ENCODE peak calls at places on chromosomes 12 and 14, in ten cellular contexts. H is ascending aorta, M is cardiac fibroblast, E is ovary, L is HFF-Myc, Y is esophagus squamous epithelium, U is psoas muscle, R is lower leg skin, Z is astrocyte, F is HepG2. K is an unnamed sample.

GRCh38 chr12:116592731-116593130 is 33.5 kb downstream of the MAP1LC3B2 start:
- DNase-seq in H (no peak), M (peak), E (no peak), L (no peak), Y (no peak), U (no peak), R (peak), Z (no peak), F (no peak), K (no peak)

GRCh38 chr12:113273053-113273725 is 51.9 kb downstream of the TPCN1 start:
- DNase-seq in H (no peak), M (peak), E (no peak), L (no peak), Y (no peak), U (peak), R (no peak), Z (peak), F (no peak), K (no peak)

GRCh38 chr14:100080206-100080605 is 15.0 kb downstream of the EVL start:
- DNase-seq in H (no peak), M (no peak), E (no peak), L (no peak), Y (no peak), U (no peak), R (no peak), Z (no peak), F (no peak), K (no peak)

GRCh38 chr12:27901959-27902358 is 70.6 kb downstream of the PTHLH start:
- DNase-seq in H (no peak), M (peak), E (no peak), L (no peak), Y (no peak), U (no peak), R (no peak), Z (peak), F (no peak), K (no peak)

GRCh38 chr12:69985656-69986055 is 160.6 kb downstream of the MYRFL start:
- DNase-seq in H (no peak), M (no peak), E (no peak), L (no peak), Y (no peak), U (no peak), R (no peak), Z (no peak), F (peak), K (no peak)

GRCh38 chr12:5262450-5262849 is 169.5 kb upstream of the NTF3 start:
- DNase-seq in H (no peak), M (no peak), E (no peak), L (no peak), Y (no peak), U (no peak), R (peak), Z (peak), F (no peak), K (no peak)

GRCh38 chr12:25972783-25973182 is 14.3 kb downstream of the RASSF8 start:
- DNase-seq in H (no peak), M (peak), E (no peak), L (no peak), Y (no peak), U (no peak), R (no peak), Z (peak), F (no peak), K (no peak)

GRCh38 chr12:95736631-95737030 is 53.9 kb downstream of the NTN4 start:
- DNase-seq in H (no peak), M (no peak), E (no peak), L (no peak), Y (no peak), U (no peak), R (no peak), Z (no peak), F (no peak), K (no peak)

GRCh38 chr12:124804011-124804621 is 59.5 kb downstream of the SCARB1 start:
- DNase-seq in H (no peak), M (peak), E (no peak), L (peak), Y (no peak), U (peak), R (no peak), Z (peak), F (peak), K (no peak)

GRCh38 chr12:130764073-130764472 is 48.0 kb upstream of the RIMBP2 start:
- DNase-seq in H (no peak), M (no peak), E (no peak), L (peak), Y (no peak), U (no peak), R (no peak), Z (peak), F (no peak), K (no peak)

GRCh38 chr14:75736845-75737485 is 75.9 kb downstream of the TTLL5 start:
- DNase-seq in H (no peak), M (no peak), E (no peak), L (no peak), Y (no peak), U (no peak), R (no peak), Z (peak), F (no peak), K (no peak)

GRCh38 chr12:95326450-95326849 is 108.8 kb downstream of the VEZT start:
- DNase-seq in H (no peak), M (peak), E (no peak), L (no peak), Y (no peak), U (no peak), R (no peak), Z (peak), F (peak), K (no peak)

GRCh38 chr12:68495666-68496065 is 115.0 kb upstream of the RAP1B start:
- DNase-seq in H (no peak), M (peak), E (no peak), L (peak), Y (no peak), U (no peak), R (no peak), Z (peak), F (no peak), K (no peak)

GRCh38 chr12:123937707-123938600 is 34.7 kb downstream of the CCDC92 start:
- DNase-seq in H (no peak), M (no peak), E (no peak), L (no peak), Y (no peak), U (no peak), R (no peak), Z (peak), F (no peak), K (no peak)

GRCh38 chr12:94690199-94690695 is 39.9 kb upstream of the TMCC3 start:
- DNase-seq in H (no peak), M (peak), E (no peak), L (no peak), Y (no peak), U (no peak), R (no peak), Z (no peak), F (peak), K (no peak)

DNA sequence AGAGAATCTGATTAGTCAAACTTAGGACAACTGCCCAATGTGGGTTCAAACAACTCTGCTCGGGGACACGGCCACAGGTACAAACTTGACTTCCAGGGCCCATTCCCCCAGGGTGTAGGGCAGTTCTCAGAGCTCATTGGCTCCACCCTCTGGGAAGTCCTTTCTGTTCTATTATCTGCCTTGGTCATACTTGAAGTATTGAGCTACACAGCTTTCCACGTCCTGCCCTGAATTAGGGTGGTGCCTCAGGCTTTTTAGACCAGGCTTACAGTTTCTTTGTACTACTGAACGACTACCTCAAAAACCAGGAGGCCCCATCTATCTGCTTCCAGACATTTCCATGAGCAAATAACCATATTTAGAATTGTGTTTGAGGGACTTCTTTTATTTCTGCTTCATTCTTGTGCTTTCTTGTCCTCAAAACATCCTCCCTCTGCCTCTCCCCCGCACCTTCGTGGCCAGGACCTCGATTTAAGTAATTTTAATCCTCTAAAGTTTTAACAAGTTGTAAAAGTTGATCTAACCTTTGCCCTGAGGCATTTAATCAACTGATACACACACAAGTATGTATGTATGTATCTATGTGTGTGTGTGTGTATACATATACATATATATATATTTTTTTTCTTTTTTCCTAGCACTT is 281.8 kb upstream of the AMIGO2 start:
- DNase-seq in H (no peak), M (no peak), E (peak), L (no peak), Y (peak), U (no peak), R (no peak), Z (no peak), F (no peak), K (no peak)
- TF ChIP-seq CTCF in H (no peak), M (no peak), E (no peak), L (no peak), Y (peak), U (no peak), R (no peak), Z (no peak), F (peak), K (no peak)

GRCh38 chr12:10960260-10960659 is 21.2 kb upstream of the TAS2R14 start:
- DNase-seq in H (no peak), M (no peak), E (no peak), L (no peak), Y (no peak), U (no peak), R (no peak), Z (no peak), F (no peak), K (no peak)

GRCh38 chr12:10957741-10958140 is 18.7 kb upstream of the TAS2R14 start:
- DNase-seq in H (no peak), M (no peak), E (no peak), L (no peak), Y (no peak), U (no peak), R (no peak), Z (peak), F (no peak), K (no peak)

GRCh38 chr12:10956085-10956484 is 17.0 kb upstream of the TAS2R14 start:
- DNase-seq in H (no peak), M (no peak), E (no peak), L (no peak), Y (no peak), U (no peak), R (no peak), Z (no peak), F (no peak), K (no peak)

GRCh38 chr12:10965511-10965910 is 21.2 kb downstream of the TAS2R50 start:
- DNase-seq in H (no peak), M (peak), E (no peak), L (no peak), Y (no peak), U (no peak), R (no peak), Z (no peak), F (no peak), K (no peak)

GRCh38 chr12:10959777-10960176 is 20.7 kb upstream of the TAS2R14 start:
- DNase-seq in H (no peak), M (peak), E (no peak), L (no peak), Y (no peak), U (no peak), R (no peak), Z (no peak), F (peak), K (no peak)
- TF ChIP-seq CTCF in H (no peak), M (no peak), E (no peak), L (no peak), Y (no peak), U (no peak), R (no peak), Z (no peak), F (no peak), K (no peak)

GRCh38 chr12:96892104-96892503 is 15.0 kb upstream of the NEDD1 start:
- DNase-seq in H (no peak), M (no peak), E (no peak), L (no peak), Y (no peak), U (no peak), R (no peak), Z (no peak), F (no peak), K (no peak)
- TF ChIP-seq CTCF in H (no peak), M (no peak), E (no peak), L (no peak), Y (no peak), U (no peak), R (no peak), Z (no peak), F (no peak), K (no peak)

DNA sequence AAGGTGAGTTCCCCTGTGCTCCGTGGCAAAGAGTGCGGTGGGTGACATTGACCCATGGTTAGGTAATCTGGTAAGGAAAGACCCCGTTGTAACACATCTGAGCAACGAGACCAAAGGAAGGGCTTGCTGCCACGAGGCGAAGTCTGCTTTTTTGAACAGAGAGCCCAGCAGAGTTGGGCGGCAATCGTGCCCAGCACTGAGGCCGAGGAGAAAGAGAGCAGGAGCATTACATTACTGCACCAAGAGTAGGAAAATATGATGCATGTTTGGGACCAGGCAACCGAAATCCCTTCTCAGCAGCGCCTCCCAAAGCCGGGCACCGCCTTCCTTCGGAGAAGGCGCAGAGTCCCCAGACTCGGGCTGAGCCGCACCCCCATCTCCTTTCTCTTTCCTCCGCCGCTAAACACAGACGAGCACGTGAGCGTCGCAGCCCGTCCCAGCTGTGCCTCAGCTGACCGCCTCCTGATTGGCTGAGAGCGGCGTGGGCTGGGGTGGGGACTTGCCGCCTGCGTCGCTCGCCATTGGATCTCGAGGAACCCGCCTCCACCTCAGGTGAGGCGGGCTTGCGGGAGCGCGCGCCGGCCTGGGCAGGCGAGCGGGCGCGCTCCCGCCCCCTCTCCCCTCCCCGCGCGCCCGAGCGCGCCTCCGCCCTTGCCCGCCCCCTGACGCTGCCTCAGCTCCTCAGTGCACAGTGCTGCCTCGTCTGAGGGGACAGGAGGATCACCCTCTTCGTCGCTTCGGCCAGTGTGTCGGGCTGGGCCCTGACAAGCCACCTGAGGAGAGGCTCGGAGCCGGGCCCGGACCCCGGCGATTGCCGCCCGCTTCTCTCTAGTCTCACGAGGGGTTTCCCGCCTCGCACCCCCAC is at the start of gene HIF1A:
- DNase-seq in H (peak), M (peak), E (peak), L (peak), Y (peak), U (peak), R (peak), Z (peak), F (peak), K (peak)
- TF ChIP-seq CTCF in H (no peak), M (peak), E (no peak), L (no peak), Y (peak), U (no peak), R (no peak), Z (no peak), F (peak), K (no peak)

GRCh38 chr14:101559624-101560533 is 1.4 kb upstream of the DIO3 start:
- DNase-seq in H (no peak), M (peak), E (peak), L (no peak), Y (no peak), U (peak), R (no peak), Z (peak), F (no peak), K (no peak)
- TF ChIP-seq CTCF in H (no peak), M (no peak), E (peak), L (no peak), Y (peak), U (peak), R (no peak), Z (no peak), F (peak), K (no peak)